ENCODE peak calls at places on chromosomes 5 and 9, in four cellular contexts. G, K, E and O are unnamed samples.

GRCh38 chr5:55402199-55402598 is 94.4 kb downstream of the MTREX start:
- DNase-seq in G (no peak), K (no peak), E (no peak), O (no peak)

GRCh38 chr9:6733243-6733642 is 24.5 kb upstream of the KDM4C start:
- DNase-seq in G (no peak), K (no peak), E (no peak), O (no peak)

GRCh38 chr9:2603621-2604020 is 18.0 kb upstream of the VLDLR start:
- DNase-seq in G (no peak), K (no peak), E (no peak), O (no peak)

GRCh38 chr5:87127956-87128687 is 139.6 kb upstream of the RASA1 start:
- DNase-seq in G (no peak), K (no peak), E (no peak), O (no peak)

GRCh38 chr5:39014544-39014943 is 59.7 kb downstream of the RICTOR start:
- DNase-seq in G (no peak), K (no peak), E (no peak), O (no peak)

GRCh38 chr5:19314840-19315239 is 673.2 kb downstream of the CDH18 start:
- DNase-seq in G (no peak), K (no peak), E (no peak), O (no peak)

GRCh38 chr9:121604242-121604641 is 47.2 kb upstream of the DAB2IP start:
- DNase-seq in G (no peak), K (no peak), E (no peak), O (no peak)

GRCh38 chr5:167730121-167730520 is 561.3 kb upstream of the WWC1 start:
- DNase-seq in G (no peak), K (no peak), E (no peak), O (no peak)

GRCh38 chr9:4814913-4815312 is 22.2 kb downstream of the RCL1 start:
- DNase-seq in G (no peak), K (no peak), E (peak; percentile 77), O (no peak)

GRCh38 chr9:79706512-79706911 is 134.7 kb downstream of the TLE4 start:
- DNase-seq in G (no peak), K (no peak), E (no peak), O (no peak)

GRCh38 chr9:5493597-5494511 is 16.5 kb upstream of the PDCD1LG2 start:
- DNase-seq in G (peak; percentile 28), K (peak; percentile 21), E (peak; percentile 96), O (peak; percentile 24)

GRCh38 chr5:169567079-169567478 is 16.5 kb upstream of the SPDL1 start:
- DNase-seq in G (no peak), K (no peak), E (no peak), O (no peak)

GRCh38 chr9:105541838-105542237 is 16.1 kb upstream of the FKTN start:
- DNase-seq in G (no peak), K (no peak), E (peak; percentile 59), O (no peak)

GRCh38 chr9:96449522-96449843 is 486 bp upstream of the HABP4 start:
- DNase-seq in G (peak; percentile 21), K (no peak), E (no peak), O (no peak)

GRCh38 chr5:80960531-80961375 is 590 bp downstream of the RASGRF2 start:
- DNase-seq in G (no peak), K (no peak), E (no peak), O (peak; percentile 29)

GRCh38 chr5:167644619-167645018 is 646.8 kb upstream of the WWC1 start:
- DNase-seq in G (no peak), K (no peak), E (no peak), O (no peak)

GRCh38 chr5:69368458-69369368 is 607 bp downstream of the AK6 start:
- DNase-seq in G (no peak), K (peak; percentile 83), E (no peak), O (no peak)

GRCh38 chr5:128271859-128272446 is 188.4 kb downstream of the SLC12A2 start:
- DNase-seq in G (no peak), K (peak; percentile 6), E (no peak), O (no peak)

GRCh38 chr9:128122809-128123175 is 4.7 kb downstream of the PTGES2 start:
- DNase-seq in G (no peak), K (no peak), E (no peak), O (no peak)

GRCh38 chr9:85038061-85038460 is 368.5 kb downstream of the NTRK2 start:
- DNase-seq in G (no peak), K (no peak), E (no peak), O (no peak)

GRCh38 chr5:16392718-16393117 is 72.9 kb downstream of the ZNF622 start:
- DNase-seq in G (no peak), K (peak; percentile 17), E (no peak), O (no peak)

GRCh38 chr5:178332096-178332780 is 99.6 kb upstream of the PHYKPL start:
- DNase-seq in G (no peak), K (no peak), E (no peak), O (no peak)

GRCh38 chr9:17531642-17532254 is 47.1 kb upstream of the SH3GL2 start:
- DNase-seq in G (no peak), K (peak; percentile 8), E (no peak), O (peak; percentile 11)

GRCh38 chr5:177327539-177328522 is 16.1 kb upstream of the MXD3 start:
- DNase-seq in G (no peak), K (no peak), E (no peak), O (no peak)

GRCh38 chr5:33925278-33925677 is 10.9 kb upstream of the RXFP3 start:
- DNase-seq in G (no peak), K (no peak), E (no peak), O (no peak)

GRCh38 chr5:159971931-159972461 is 36.9 kb upstream of the TTC1 start:
- DNase-seq in G (no peak), K (no peak), E (no peak), O (no peak)

GRCh38 chr5:150516011-150516410 is 8.1 kb downstream of the NDST1 start:
- DNase-seq in G (no peak), K (peak; percentile 77), E (no peak), O (no peak)

GRCh38 chr9:120931278-120932085 is 4.9 kb upstream of the TRAF1 start:
- DNase-seq in G (no peak), K (no peak), E (peak; percentile 93), O (no peak)

GRCh38 chr5:135323701-135324132 is 75.3 kb downstream of the MACROH2A1 start:
- DNase-seq in G (no peak), K (no peak), E (no peak), O (no peak)

GRCh38 chr5:158569534-158569933 is 530.2 kb downstream of the EBF1 start:
- DNase-seq in G (no peak), K (no peak), E (no peak), O (no peak)

GRCh38 chr5:146860213-146860891 is 18.2 kb downstream of the PPP2R2B start:
- DNase-seq in G (no peak), K (no peak), E (no peak), O (no peak)

GRCh38 chr5:126914813-126915436 is 115.4 kb downstream of the MARCHF3 start:
- DNase-seq in G (no peak), K (no peak), E (no peak), O (no peak)

GRCh38 chr5:178236685-178237084 is 4.1 kb upstream of the PHYKPL start:
- DNase-seq in G (no peak), K (peak; percentile 53), E (no peak), O (no peak)

GRCh38 chr5:94750681-94751080 is 132.2 kb downstream of the SLF1 start:
- DNase-seq in G (no peak), K (no peak), E (no peak), O (no peak)

GRCh38 chr9:18923167-18923566 is 109.8 kb downstream of the SAXO1 start:
- DNase-seq in G (no peak), K (no peak), E (no peak), O (no peak)

GRCh38 chr5:59272744-59273427 is 620.6 kb downstream of the PDE4D start:
- DNase-seq in G (no peak), K (no peak), E (no peak), O (no peak)

GRCh38 chr9:33439731-33440130 is 7.7 kb downstream of the AQP3 start:
- DNase-seq in G (no peak), K (no peak), E (no peak), O (no peak)

DNA sequence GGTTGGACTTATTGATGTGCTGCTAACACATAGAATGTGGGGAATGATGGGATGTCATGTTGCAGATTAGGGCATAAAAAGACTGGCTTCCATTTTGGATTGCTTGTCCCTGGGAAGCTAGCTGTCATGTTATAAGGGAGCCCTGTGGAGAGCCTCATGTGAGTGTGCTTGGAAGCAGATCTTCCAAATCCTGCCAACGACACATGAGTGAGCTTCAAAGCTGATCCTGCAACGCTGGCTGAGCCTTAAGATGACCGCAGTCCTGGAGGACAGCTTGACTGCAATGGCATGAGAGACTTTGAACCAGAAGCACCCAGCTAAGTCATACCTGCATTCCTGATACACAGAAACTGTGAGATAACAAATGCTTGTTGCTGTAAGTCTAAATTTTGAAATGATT is 63.6 kb downstream of the NRG2 start:
- DNase-seq in G (no peak), K (no peak), E (no peak), O (no peak)
- TF ChIP-seq SPI1 in G (no peak), K (no peak), E (no peak), O (no peak)

DNA sequence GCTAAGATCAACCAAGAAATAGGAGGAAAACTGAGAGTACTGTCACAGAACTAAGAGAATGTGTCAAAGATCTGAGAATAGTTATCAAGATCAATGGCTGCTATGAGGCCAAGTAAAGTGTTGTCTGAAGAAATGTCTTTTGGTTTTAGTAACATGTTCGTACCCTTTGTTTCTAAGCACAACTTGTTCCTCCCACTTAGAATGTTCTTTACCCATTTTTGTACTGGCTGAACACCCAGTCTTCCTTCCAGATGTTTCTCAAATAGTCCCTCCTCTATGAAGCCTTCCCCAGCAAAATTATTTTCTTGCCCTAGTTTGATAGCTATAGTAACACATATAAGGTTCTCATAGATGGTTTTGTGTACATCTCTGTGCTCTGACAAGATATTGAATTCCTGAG is 191.5 kb downstream of the WDR70 start:
- DNase-seq in G (no peak), K (no peak), E (no peak), O (no peak)
- TF ChIP-seq SPI1 in G (no peak), K (no peak), E (no peak), O (no peak)

GRCh38 chr5:131418846-131419245 is 155.0 kb downstream of the CDC42SE2 start:
- DNase-seq in G (no peak), K (no peak), E (no peak), O (no peak)

GRCh38 chr5:131419877-131420276 is 156.0 kb downstream of the CDC42SE2 start:
- DNase-seq in G (no peak), K (no peak), E (no peak), O (no peak)

GRCh38 chr5:131426011-131426410 is 162.2 kb downstream of the CDC42SE2 start:
- DNase-seq in G (no peak), K (no peak), E (no peak), O (no peak)

GRCh38 chr5:131417240-131417869 is 153.5 kb downstream of the CDC42SE2 start:
- DNase-seq in G (peak; percentile 12), K (peak; percentile 60), E (peak; percentile 34), O (peak; percentile 40)

GRCh38 chr5:131423056-131423455 is 159.2 kb downstream of the CDC42SE2 start:
- DNase-seq in G (no peak), K (peak; percentile 20), E (no peak), O (no peak)
- TF ChIP-seq SPI1 in G (no peak), K (no peak), E (no peak), O (no peak)

GRCh38 chr5:96140084-96140483 is 178.4 kb upstream of the ELL2 start:
- DNase-seq in G (no peak), K (no peak), E (no peak), O (no peak)
- TF ChIP-seq SPI1 in G (no peak), K (no peak), E (no peak), O (no peak)

GRCh38 chr5:171850354-171850947 is 64.8 kb downstream of the SMIM23 start:
- DNase-seq in G (no peak), K (peak; percentile 38), E (no peak), O (no peak)
- TF ChIP-seq SPI1 in G (no peak), K (no peak), E (no peak), O (no peak)